ENCODE peak calls at places on chromosomes 16 and 17, in six cellular contexts. H, S, W, F, C and M are unnamed samples.

GRCh38 chr17:76251478-76252039 is 11.3 kb upstream of the RNF157 start:
- DNase-seq in H (no peak), S (no peak), W (no peak), F (no peak), C (no peak), M (no peak)

GRCh38 chr17:63523256-63523869 is at the start of gene KCNH6:
- DNase-seq in H (no peak), S (no peak), W (no peak), F (no peak), C (no peak), M (no peak)

GRCh38 chr16:57775661-57776469 is 26.4 kb downstream of the KIFC3 start:
- DNase-seq in H (peak; percentile 88), S (peak; percentile 55), W (no peak), F (no peak), C (no peak), M (peak; percentile 93)

GRCh38 chr17:49972486-49973270 is 3.7 kb downstream of the DLX4 start:
- DNase-seq in H (no peak), S (no peak), W (no peak), F (no peak), C (no peak), M (no peak)

GRCh38 chr17:41624208-41625101 is at the start of gene KRT17:
- DNase-seq in H (no peak), S (no peak), W (no peak), F (no peak), C (no peak), M (no peak)

GRCh38 chr16:49623501-49624266 is 232.2 kb downstream of the ZNF423 start:
- DNase-seq in H (no peak), S (no peak), W (no peak), F (no peak), C (no peak), M (no peak)

GRCh38 chr17:55265434-55266021 is 768 bp downstream of the HLF start:
- DNase-seq in H (no peak), S (peak; percentile 38), W (peak; percentile 4), F (peak; percentile 54), C (no peak), M (no peak)

GRCh38 chr17:39676198-39676819 is 8.1 kb downstream of the PNMT start:
- DNase-seq in H (peak; percentile 88), S (peak; percentile 98), W (peak; percentile 17), F (peak; percentile 61), C (peak; percentile 60), M (no peak)

GRCh38 chr16:51549836-51550235 is 398.8 kb upstream of the SALL1 start:
- DNase-seq in H (no peak), S (no peak), W (no peak), F (no peak), C (no peak), M (no peak)

GRCh38 chr17:57745242-57745641 is at the start of gene CCDC182:
- DNase-seq in H (no peak), S (no peak), W (no peak), F (no peak), C (no peak), M (no peak)

GRCh38 chr17:57749701-57750100 is 4.6 kb upstream of the CCDC182 start:
- DNase-seq in H (no peak), S (no peak), W (no peak), F (no peak), C (no peak), M (no peak)

GRCh38 chr17:57750109-57750845 is 5.2 kb upstream of the CCDC182 start:
- DNase-seq in H (no peak), S (no peak), W (no peak), F (no peak), C (no peak), M (no peak)

GRCh38 chr17:57746221-57746620 is 1.1 kb upstream of the CCDC182 start:
- DNase-seq in H (no peak), S (no peak), W (no peak), F (no peak), C (no peak), M (no peak)

GRCh38 chr17:57747221-57748017 is 2.3 kb upstream of the CCDC182 start:
- DNase-seq in H (peak; percentile 67), S (peak; percentile 52), W (peak; percentile 5), F (peak; percentile 45), C (no peak), M (peak; percentile 68)
- H3K4me3 ChIP-seq in H (no peak overlapping the region), S (no peak overlapping the region), W (no peak overlapping the region), F (no peak overlapping the region), C (no peak overlapping the region), M (no peak overlapping the region)

GRCh38 chr16:21277927-21278706 is at the start of gene CRYM:
- DNase-seq in H (peak; percentile 72), S (peak; percentile 50), W (peak; percentile 3), F (peak; percentile 49), C (no peak), M (peak; percentile 64)

GRCh38 chr16:21279501-21279900 is 1.4 kb upstream of the CRYM start:
- DNase-seq in H (no peak), S (no peak), W (no peak), F (no peak), C (no peak), M (no peak)

GRCh38 chr16:21276090-21276489 is 2.0 kb downstream of the CRYM start:
- DNase-seq in H (no peak), S (no peak), W (no peak), F (no peak), C (no peak), M (no peak)

GRCh38 chr16:21275529-21275928 is 2.6 kb downstream of the CRYM start:
- DNase-seq in H (no peak), S (no peak), W (no peak), F (no peak), C (no peak), M (no peak)

DNA sequence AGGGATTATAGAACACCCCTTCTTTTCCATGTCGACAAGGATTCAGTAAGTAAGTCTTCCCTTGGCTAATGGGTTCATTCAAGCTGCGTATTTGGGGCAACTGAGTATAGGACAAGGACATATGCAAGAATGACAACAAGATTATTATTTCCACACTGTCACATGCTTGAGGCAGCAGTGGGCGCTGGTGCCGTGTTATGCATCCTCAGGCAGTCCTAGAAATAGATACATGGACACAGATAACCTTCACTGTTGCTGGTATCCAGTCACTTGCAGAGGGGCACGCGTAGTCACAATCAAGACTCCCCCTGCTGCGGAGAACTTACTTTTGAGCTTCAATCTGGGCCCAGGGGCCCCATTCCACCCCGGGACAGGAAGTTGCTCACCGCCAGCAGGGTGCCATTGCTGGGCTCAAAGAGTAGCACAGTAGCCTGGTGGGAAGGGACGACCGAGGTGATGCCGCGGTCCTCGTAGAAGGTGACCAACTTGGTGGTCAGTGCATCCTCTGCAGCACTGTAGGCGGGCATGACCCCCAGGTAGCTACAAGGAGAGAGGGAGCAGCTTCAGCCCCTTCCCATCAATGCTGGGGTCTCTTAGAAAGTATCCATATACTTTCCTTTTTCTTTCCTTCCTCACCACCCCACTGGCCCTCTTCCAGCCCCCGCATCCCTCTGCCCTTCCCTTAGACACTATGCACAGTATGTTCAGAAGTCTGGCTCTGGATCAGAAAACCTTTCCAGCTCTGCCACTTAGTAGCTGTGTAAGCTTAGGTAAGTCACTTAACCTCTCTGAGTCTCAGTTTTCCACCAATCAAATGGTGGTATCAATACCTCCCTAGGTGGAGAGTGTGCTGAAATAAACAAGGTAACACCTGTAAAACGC is 804 bp downstream of the CRYM start:
- DNase-seq in H (no peak), S (no peak), W (no peak), F (no peak), C (no peak), M (no peak)
- H3K27ac ChIP-seq in H (no peak overlapping the region), S (no peak overlapping the region), W (no peak overlapping the region), F (no peak overlapping the region), C (no peak overlapping the region), M (no peak overlapping the region)

DNA sequence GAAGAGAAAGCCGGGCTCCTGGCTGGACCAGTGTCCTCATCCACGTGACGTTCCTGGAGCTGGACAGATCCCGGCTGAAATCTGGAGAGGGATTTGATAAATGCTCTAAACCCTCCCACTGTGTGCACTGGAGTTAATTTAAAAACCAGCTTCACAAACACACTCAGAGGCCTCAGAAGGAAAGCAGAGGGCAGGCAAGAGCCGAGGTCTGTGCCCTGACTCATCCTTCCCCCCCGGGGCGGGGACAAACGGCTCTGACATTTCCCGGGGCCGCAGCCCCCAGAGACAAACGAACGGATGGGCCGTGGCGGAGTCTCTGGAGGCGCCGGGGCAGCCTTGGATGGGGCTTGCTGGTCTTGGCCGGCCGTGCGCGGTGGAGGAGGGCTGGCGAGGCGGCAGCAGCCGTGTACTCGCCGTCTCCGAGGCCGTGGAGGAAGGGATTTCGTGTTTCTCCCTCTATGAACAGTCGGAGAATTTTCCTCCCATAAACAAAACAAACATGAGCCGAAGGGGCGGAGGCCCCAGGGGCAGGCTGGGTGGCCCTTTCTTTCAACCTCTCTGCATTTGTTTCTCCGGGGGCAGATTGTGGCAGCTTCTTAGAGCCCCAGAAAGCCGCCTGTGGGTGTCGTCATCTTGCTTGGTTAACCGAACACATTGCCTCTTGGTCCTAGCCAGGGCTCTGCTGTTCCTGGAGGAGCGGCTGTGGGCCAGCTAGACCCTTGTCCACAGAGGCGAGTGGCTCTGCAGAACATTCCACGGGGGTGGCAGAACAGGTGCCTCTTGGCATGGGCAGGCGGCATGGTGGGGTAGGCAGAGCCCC is 94.3 kb downstream of the NTN1 start:
- DNase-seq in H (peak; percentile 33), S (peak; percentile 12), W (no peak), F (no peak), C (peak; percentile 35), M (no peak)
- H3K4me3 ChIP-seq in H (no peak overlapping the region), S (no peak overlapping the region), W (peak overlapping the region; percentile 40), F (no peak overlapping the region), C (peak overlapping the region; percentile 59), M (no peak overlapping the region)

GRCh38 chr17:19343671-19344151 is 18.8 kb downstream of the B9D1 start:
- DNase-seq in H (no peak), S (no peak), W (no peak), F (no peak), C (peak; percentile 5), M (no peak)

GRCh38 chr17:19342611-19343255 is 19.8 kb downstream of the B9D1 start:
- DNase-seq in H (no peak), S (no peak), W (no peak), F (no peak), C (peak; percentile 4), M (no peak)

GRCh38 chr17:19341211-19341631 is 21.3 kb downstream of the B9D1 start:
- DNase-seq in H (no peak), S (no peak), W (no peak), F (no peak), C (peak; percentile 2), M (no peak)

GRCh38 chr17:19343256-19343630 is 19.3 kb downstream of the B9D1 start:
- DNase-seq in H (no peak), S (no peak), W (no peak), F (no peak), C (no peak), M (no peak)

DNA sequence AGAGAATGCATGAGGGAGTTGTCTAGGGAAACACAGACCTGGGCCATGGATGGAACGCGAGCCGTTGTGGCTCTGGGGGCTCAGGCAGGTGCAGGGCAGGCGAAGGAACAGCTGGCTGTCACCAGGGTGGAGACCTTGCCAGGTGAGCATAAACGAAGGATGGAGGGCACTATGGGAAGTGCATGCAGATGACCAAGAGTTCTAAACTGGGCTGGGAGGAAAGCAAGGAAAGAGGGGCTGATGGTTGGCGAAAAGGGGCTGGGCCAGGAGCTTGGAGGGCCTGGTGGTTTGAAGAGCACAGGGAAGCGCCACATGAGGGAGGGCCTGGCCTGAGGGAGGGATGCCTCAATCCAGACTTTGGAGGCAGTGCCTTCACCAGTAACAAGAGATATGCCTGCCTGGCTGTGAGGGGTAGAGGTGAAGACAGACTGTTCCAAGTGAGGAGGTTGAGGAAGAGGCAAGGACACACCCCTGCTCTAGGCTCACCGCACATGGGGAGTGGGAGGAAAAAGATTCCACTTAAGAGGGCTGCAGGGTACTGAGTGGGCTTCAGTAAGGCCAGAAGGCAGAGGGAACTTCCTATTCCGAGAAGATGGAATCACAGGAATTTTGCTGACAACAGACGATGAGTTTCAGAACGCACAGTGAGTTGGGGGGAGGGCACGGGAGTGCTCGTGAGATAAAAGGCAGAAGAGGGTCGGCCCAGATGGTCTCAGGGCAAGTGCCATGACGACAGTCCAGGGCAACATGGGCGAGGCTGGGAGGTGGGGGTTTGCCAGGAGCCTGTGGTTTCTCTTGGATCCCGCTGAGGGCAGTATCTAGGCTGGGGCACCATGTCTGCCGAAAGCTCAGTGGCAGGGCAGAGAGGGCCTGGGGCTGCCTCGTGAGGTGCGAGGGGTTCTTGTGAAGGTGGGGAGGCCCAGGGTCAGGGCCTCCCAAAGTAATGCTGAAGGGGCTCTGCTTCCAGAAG is 20.6 kb downstream of the B9D1 start:
- DNase-seq in H (peak; percentile 57), S (no peak), W (no peak), F (no peak), C (no peak), M (no peak)
- H3K27ac ChIP-seq in H (peak overlapping the region; percentile 85), S (no peak overlapping the region), W (no peak overlapping the region), F (no peak overlapping the region), C (no peak overlapping the region), M (no peak overlapping the region)